ENCODE peak calls at places on chromosomes 3 and 15, in four cellular contexts. P is GM23248, B is kidney, Y is astrocyte. Z is an unnamed sample.

GRCh38 chr3:132283440-132283839 is 33.8 kb upstream of the ACP3 start:
- DNase-seq in B (no peak), P (peak), Y (no peak), Z (no peak)

GRCh38 chr15:97759363-97759762 is 201.1 kb upstream of the ARRDC4 start:
- DNase-seq in P (peak), Y (peak), B (no peak), Z (no peak)

GRCh38 chr3:139564290-139564861 is 24.8 kb upstream of the RBP1 start:
- DNase-seq in P (no peak), B (no peak), Y (no peak), Z (peak)

GRCh38 chr15:47301481-47301880 is 415.8 kb upstream of the SEMA6D start:
- DNase-seq in B (no peak), Y (no peak), P (no peak), Z (no peak)

GRCh38 chr15:50235794-50236193 is 29.7 kb downstream of the HDC start:
- DNase-seq in P (no peak), B (no peak), Y (no peak), Z (no peak)

GRCh38 chr3:144770813-144771400 is 799.3 kb downstream of the DIPK2A start:
- DNase-seq in Y (peak), B (no peak), P (peak), Z (peak)

GRCh38 chr15:92809880-92810361 is 90.2 kb upstream of the CHD2 start:
- DNase-seq in Y (peak), P (peak), B (no peak), Z (peak)

GRCh38 chr3:51617597-51617996 is 53.5 kb upstream of the TEX264 start:
- DNase-seq in P (no peak), Y (no peak), B (no peak), Z (no peak)

GRCh38 chr3:56629044-56629443 is 54.0 kb downstream of the TASOR start:
- DNase-seq in P (no peak), Y (no peak), B (no peak), Z (no peak)

GRCh38 chr3:123027292-123028232 is at the start of gene SEMA5B:
- DNase-seq in Y (no peak), P (peak), B (peak), Z (peak)

GRCh38 chr15:76059320-76060097 is at the start of gene TMEM266:
- DNase-seq in P (peak), Y (peak), B (peak), Z (peak)

GRCh38 chr3:37712918-37713819 is 148.5 kb upstream of the CTDSPL start:
- DNase-seq in B (no peak), Y (peak), P (peak), Z (peak)
- H3K9ac ChIP-seq in B (no peak), Y (no peak), P (no peak), Z (no peak)

GRCh38 chr15:89461386-89461785 is 35.0 kb downstream of the RHCG start:
- DNase-seq in P (no peak), B (peak), Y (no peak), Z (peak)
- H3K9ac ChIP-seq in P (no peak), B (no peak), Y (no peak), Z (no peak)

GRCh38 chr3:38487323-38487722 is 8.8 kb upstream of the EXOG start:
- DNase-seq in Y (no peak), P (no peak), B (no peak), Z (no peak)
- H3K9ac ChIP-seq in Y (no peak), P (no peak), B (no peak), Z (no peak)

GRCh38 chr3:58962040-58962651 is 87.7 kb downstream of the CFAP20DC start:
- DNase-seq in P (peak), B (no peak), Y (peak), Z (no peak)
- H3K9ac ChIP-seq in P (peak), B (no peak), Y (no peak), Z (no peak)

DNA sequence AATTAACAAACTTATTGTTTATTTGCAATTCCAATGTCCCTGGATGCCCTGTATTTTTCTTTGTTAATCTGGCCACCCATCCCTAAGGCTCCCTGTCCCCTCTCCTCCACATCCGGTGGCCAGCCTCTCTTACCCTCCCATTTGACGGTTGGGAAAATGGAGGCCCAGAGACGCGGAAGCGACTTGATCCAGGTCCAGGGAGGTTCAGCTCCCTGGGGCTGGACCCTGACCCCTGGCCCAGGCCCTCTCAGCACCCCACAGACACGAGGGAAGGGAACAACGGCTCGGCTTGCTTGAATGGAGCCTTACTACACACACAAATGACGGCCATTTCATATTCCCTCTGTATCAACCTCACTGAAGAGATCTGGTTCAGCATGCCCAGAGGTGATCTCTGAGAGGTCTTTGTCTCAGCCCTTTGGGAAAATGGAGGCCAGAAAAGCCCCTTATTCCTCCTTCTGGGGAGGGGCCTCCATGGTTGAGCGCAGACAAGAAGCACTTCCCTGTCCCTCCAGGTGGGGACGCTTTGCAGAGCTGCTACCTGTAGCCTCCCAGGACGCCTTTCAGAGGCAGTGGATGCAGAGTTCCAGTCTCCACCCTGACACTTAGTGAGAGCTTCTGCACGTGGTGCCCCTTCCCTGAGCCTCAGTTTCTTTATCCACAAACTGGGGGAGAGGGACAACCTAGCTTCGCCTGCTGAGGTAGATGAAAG is 82.1 kb downstream of the ATP2B2 start:
- DNase-seq in B (no peak), P (no peak), Y (no peak), Z (peak)
- H3K9ac ChIP-seq in B (no peak), P (no peak), Y (no peak), Z (no peak)

DNA sequence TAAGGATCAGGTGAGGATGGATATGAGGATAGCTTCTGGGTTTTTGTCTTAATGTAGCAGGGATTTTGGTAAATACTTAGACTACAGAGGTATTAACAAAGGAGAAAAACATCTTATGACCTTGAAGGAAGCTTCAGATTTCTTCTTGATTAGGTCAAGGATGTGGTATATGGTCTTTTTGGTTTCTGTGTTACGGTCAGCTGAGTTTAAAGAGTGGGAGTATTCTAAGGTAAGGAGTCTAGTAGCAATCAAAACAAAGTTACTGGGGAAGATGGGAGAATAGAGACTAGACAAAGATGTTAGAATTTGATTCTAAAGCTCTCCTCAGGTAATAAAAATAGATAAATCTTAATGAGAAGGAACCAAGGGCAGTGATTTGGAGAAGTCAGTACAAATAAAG is 6.2 kb downstream of the HMG20A start:
- DNase-seq in P (no peak), B (no peak), Y (no peak), Z (no peak)
- H3K9ac ChIP-seq in P (no peak), B (no peak), Y (no peak), Z (no peak)

GRCh38 chr15:67840747-67841634 is 1.1 kb upstream of the RNU6-1 start:
- DNase-seq in B (peak), Y (peak), P (peak), Z (peak)

GRCh38 chr15:67843092-67843501 is 3.3 kb upstream of the RNU6-1 start:
- DNase-seq in Y (no peak), B (no peak), P (no peak), Z (peak)

GRCh38 chr15:67839358-67839928 is 402 bp downstream of the RNU6-1 start:
- DNase-seq in Y (peak), P (peak), B (no peak), Z (no peak)

GRCh38 chr15:67838789-67839332 is 984 bp downstream of the RNU6-1 start:
- DNase-seq in P (peak), B (peak), Y (no peak), Z (peak)

GRCh38 chr15:67839929-67840746 is at the start of gene RNU6-1:
- DNase-seq in B (peak), Y (peak), P (peak), Z (peak)
- H3K9ac ChIP-seq in B (peak), Y (peak), P (peak), Z (peak)

GRCh38 chr3:31884251-31884650 is 96.8 kb downstream of the OSBPL10 start:
- DNase-seq in B (no peak), Y (no peak), P (no peak), Z (no peak)

GRCh38 chr3:31882431-31882830 is 98.6 kb downstream of the OSBPL10 start:
- DNase-seq in B (no peak), P (no peak), Y (no peak), Z (no peak)

GRCh38 chr3:31885235-31885634 is 95.8 kb downstream of the OSBPL10 start:
- DNase-seq in Y (no peak), B (no peak), P (no peak), Z (no peak)

GRCh38 chr3:31880482-31881078 is 100.5 kb downstream of the OSBPL10 start:
- DNase-seq in Y (no peak), B (no peak), P (no peak), Z (no peak)

GRCh38 chr3:31882895-31883294 is 98.2 kb downstream of the OSBPL10 start:
- DNase-seq in P (no peak), Y (no peak), B (no peak), Z (no peak)
- H3K9ac ChIP-seq in P (no peak), Y (no peak), B (no peak), Z (no peak)

GRCh38 chr3:118842147-118842863 is 192.3 kb downstream of the IGSF11 start:
- DNase-seq in Y (no peak), P (peak), B (no peak), Z (peak)
- H3K9ac ChIP-seq in Y (no peak), P (no peak), B (no peak), Z (no peak)

GRCh38 chr15:57215371-57215770 is 160.9 kb upstream of the CGNL1 start:
- DNase-seq in B (no peak), Y (no peak), P (peak), Z (no peak)

GRCh38 chr15:57213783-57214366 is 162.4 kb upstream of the CGNL1 start:
- DNase-seq in B (no peak), Y (peak), P (peak), Z (peak)

GRCh38 chr15:57218826-57219576 is 157.3 kb upstream of the CGNL1 start:
- DNase-seq in B (no peak), P (peak), Y (peak), Z (peak)

GRCh38 chr15:57217716-57218598 is 158.3 kb upstream of the CGNL1 start:
- DNase-seq in B (no peak), P (peak), Y (peak), Z (peak)

DNA sequence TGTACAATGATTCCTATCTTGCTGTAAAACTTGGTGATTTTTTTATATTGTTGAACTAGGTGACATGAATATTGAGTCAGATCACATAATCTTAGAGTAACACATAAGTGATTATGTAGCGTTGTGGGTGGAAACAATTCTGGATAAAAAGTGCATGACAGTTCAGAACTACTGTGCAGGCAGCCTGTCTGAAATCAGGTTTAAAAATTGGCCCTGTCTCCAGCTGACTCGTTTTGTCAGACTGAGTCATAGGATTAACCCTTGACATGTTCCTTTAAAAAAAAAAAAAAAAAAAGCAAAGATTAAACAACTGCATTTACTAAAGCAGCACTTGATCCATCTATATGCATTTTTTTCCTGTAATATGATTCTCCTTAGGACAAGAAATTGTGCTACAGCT is 160.0 kb upstream of the CGNL1 start:
- DNase-seq in P (peak), Y (peak), B (no peak), Z (peak)
- H3K9ac ChIP-seq in P (peak), Y (peak), B (no peak), Z (no peak)